ENCODE peak calls at places on chromosome 12, in five cellular contexts. K is stomach, B is H9, H is fibroblast of lung, N is right lobe of liver. R is an unnamed sample. For H3K4me1, the result is how much of the 10 kb centered on the place peaks cover.

GRCh38 chr12:92357584-92358261 is 212.1 kb upstream of the BTG1 start:
- DNase-seq in K (no peak), B (no peak), H (no peak), N (no peak), R (no peak)

GRCh38 chr12:87283111-87283510 is 746.1 kb downstream of the C12orf50 start:
- DNase-seq in K (no peak), B (no peak), H (no peak), N (no peak), R (no peak)

GRCh38 chr12:57143454-57143853 is 4.0 kb downstream of the LRP1-AS start:
- DNase-seq in K (no peak), B (no peak), H (no peak), N (no peak), R (no peak)

GRCh38 chr12:22919883-22920282 is 294.9 kb downstream of the ETNK1 start:
- DNase-seq in K (no peak), B (no peak), H (no peak), N (no peak), R (no peak)

GRCh38 chr12:9273276-9273675 is 65.1 kb upstream of the PZP start:
- DNase-seq in K (no peak), B (no peak), H (peak), N (no peak), R (no peak)

GRCh38 chr12:14841761-14842160 is 1.6 kb downstream of the ART4 start:
- DNase-seq in K (no peak), B (no peak), H (peak), N (peak), R (peak)

GRCh38 chr12:131536337-131536736 is 174.6 kb upstream of the SFSWAP start:
- DNase-seq in K (no peak), B (no peak), H (no peak), N (no peak), R (no peak)

GRCh38 chr12:15208140-15208539 is 13.1 kb downstream of the RERG start:
- DNase-seq in K (no peak), B (no peak), H (no peak), N (no peak), R (no peak)

GRCh38 chr12:85057370-85057963 is 21.3 kb downstream of the LRRIQ1 start:
- DNase-seq in K (no peak), B (peak), H (peak), N (no peak), R (no peak)

GRCh38 chr12:52650520-52651081 is 1.4 kb downstream of the KRT2 start:
- DNase-seq in K (no peak), B (peak), H (no peak), N (no peak), R (no peak)

GRCh38 chr12:21451529-21451928 is 14.1 kb downstream of the PYROXD1 start:
- DNase-seq in K (no peak), B (no peak), H (peak), N (no peak), R (no peak)

GRCh38 chr12:115609356-115609755 is 668.1 kb downstream of the MED13L start:
- DNase-seq in K (no peak), B (no peak), H (peak), N (no peak), R (no peak)

GRCh38 chr12:110780448-110780847 is 37.8 kb upstream of the PPP1CC start:
- DNase-seq in K (no peak), B (no peak), H (no peak), N (no peak), R (no peak)

GRCh38 chr12:130157998-130158774 is 4.1 kb upstream of the FZD10 start:
- DNase-seq in K (no peak), B (no peak), H (no peak), N (no peak), R (no peak)

GRCh38 chr12:111932241-111932640 is 80.7 kb downstream of the TMEM116 start:
- DNase-seq in K (no peak), B (no peak), H (no peak), N (no peak), R (no peak)

GRCh38 chr12:111268738-111269572 is 99.9 kb downstream of the PHETA1 start:
- DNase-seq in K (no peak), B (peak), H (no peak), N (no peak), R (no peak)

GRCh38 chr12:90908465-90908864 is 46.5 kb downstream of the CCER1 start:
- DNase-seq in K (no peak), B (no peak), H (peak), N (no peak), R (no peak)

GRCh38 chr12:52735816-52736632 is 32.7 kb upstream of the KRT77 start:
- DNase-seq in K (no peak), B (no peak), H (no peak), N (no peak), R (no peak)

GRCh38 chr12:57864811-57865751 is 18.6 kb upstream of the CTDSP2 start:
- DNase-seq in K (peak), B (no peak), H (peak), N (peak), R (peak)

GRCh38 chr12:24071842-24072241 is 122.4 kb upstream of the SOX5 start:
- DNase-seq in K (no peak), B (no peak), H (no peak), N (no peak), R (no peak)

GRCh38 chr12:40469736-40470135 is 222.5 kb upstream of the CNTN1 start:
- DNase-seq in K (no peak), B (no peak), H (no peak), N (no peak), R (no peak)

GRCh38 chr12:56723889-56724659 is 1.0 kb downstream of the NACA start:
- DNase-seq in K (peak), B (no peak), H (peak), N (peak), R (peak)

GRCh38 chr12:105523164-105524057 is 192.9 kb downstream of the C12orf75 start:
- DNase-seq in K (no peak), B (no peak), H (peak), N (no peak), R (peak)

GRCh38 chr12:100539209-100539608 is 34.3 kb upstream of the GAS2L3 start:
- DNase-seq in K (no peak), B (peak), H (peak), N (no peak), R (no peak)

GRCh38 chr12:80271770-80272169 is 172.3 kb upstream of the PTPRQ start:
- DNase-seq in K (no peak), B (no peak), H (peak), N (no peak), R (no peak)

GRCh38 chr12:54935235-54935951 is 49.2 kb downstream of the TESPA1 start:
- DNase-seq in K (no peak), B (no peak), H (peak), N (no peak), R (no peak)

GRCh38 chr12:39905152-39905551 is 200.7 kb downstream of the SLC2A13 start:
- DNase-seq in K (no peak), B (no peak), H (peak), N (no peak), R (peak)

GRCh38 chr12:126551882-126552281 is 1486.6 kb downstream of the AACS start:
- DNase-seq in K (no peak), B (no peak), H (no peak), N (no peak), R (no peak)

GRCh38 chr12:58955849-58956248 is 35.5 kb upstream of the LRIG3 start:
- DNase-seq in K (no peak), B (no peak), H (no peak), N (no peak), R (no peak)

GRCh38 chr12:50302686-50303085 is 19.4 kb upstream of the LIMA1 start:
- DNase-seq in K (no peak), B (no peak), H (peak), N (no peak), R (no peak)

GRCh38 chr12:29769162-29769820 is 14.5 kb downstream of the TMTC1 start:
- DNase-seq in K (no peak), B (no peak), H (peak), N (no peak), R (no peak)

DNA sequence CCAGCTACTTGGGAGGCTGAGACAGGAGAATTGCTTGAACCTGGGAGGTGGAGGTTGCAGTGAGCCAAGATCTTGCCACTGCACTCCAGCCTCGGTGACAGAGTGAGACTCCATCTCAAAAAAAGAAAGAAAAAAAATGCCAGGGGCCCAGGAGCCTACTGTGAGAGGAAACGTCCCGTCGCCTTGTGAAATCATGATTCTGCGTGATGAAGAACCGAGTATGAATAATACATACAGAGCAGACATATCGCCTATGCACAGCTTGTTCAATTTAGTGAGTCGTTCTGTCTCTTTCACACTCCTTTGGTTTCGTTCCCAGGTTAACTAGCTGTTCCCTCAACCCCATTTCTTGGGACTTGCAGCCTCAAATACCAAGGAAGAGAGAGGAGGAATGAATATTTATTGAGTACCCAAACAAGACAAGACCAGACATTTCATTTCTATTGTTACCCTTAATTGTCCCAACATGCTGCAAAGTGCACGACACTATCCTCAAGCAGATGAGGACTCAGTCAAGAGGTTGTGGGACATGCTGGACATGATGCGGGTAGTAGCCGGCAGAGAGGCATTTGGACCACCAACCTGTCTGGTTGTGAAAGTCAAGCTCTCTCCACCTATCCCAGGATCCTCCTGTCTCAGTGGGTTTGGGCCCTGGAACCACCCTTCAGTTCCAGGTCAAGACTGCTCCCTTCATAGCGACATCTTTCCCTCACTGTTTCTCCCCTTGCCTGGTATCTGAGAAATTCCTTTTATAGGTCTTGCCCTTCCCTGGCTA is 8.6 kb upstream of the CD27 start:
- DNase-seq in K (no peak), B (no peak), H (no peak), N (no peak), R (no peak)
- H3K4me1 ChIP-seq in K (under half), B (under half), H (under half), N (under half), R (under half)

DNA sequence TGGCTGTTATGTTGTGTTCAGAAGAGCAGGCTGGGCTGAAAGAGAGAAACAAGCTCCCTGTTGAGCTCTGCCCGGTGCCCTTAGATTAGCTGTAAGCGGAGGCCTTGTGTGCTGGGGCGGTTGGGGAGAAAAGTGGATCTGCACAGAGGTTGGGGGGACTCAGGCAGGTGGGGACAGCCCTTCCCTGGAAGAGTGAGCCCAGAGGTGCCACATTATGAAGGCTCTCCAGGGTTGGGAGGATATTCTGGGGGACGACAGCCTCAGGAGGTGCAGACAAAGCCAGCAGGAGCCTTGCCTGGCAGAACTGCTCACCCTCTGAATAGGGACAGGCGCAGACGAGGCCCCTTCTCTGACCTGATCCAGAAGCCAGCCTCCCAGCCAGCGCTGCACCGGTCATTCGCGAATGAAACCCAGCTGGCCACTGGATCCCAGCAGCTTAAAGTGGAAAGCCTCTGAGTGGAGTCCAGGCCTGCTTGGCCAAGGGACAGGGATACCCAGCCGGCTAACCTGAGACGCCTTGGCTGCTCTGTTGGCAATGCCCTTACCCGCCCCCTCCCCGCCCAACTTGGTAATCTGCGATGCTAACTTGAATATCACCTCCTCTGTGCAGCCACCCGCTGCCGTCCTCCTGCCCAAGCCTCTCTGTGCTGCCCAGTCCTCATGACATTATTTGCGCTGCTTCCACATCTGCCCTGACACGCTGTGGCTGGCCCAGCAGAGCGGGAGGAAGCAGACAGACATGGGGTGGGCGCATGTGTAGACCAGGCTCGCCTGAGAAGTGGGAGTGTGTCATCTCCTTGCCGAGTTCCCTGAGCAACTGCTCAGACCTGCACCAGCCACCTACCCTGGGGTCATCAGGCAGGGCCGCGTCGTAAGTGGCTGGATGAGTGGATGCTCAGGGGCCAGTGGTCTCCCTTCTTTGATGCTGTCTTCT is 5.6 kb downstream of the HIP1R start:
- DNase-seq in K (no peak), B (peak), H (peak), N (no peak), R (no peak)
- H3K4me1 ChIP-seq in K (half or more), B (under half), H (under half), N (under half), R (half or more)

GRCh38 chr12:27554421-27555186 is 30.6 kb downstream of the PPFIBP1 start:
- DNase-seq in K (no peak), B (no peak), H (peak), N (no peak), R (peak)
- H3K4me1 ChIP-seq in K (under half), B (under half), H (under half), N (under half), R (half or more)

GRCh38 chr12:72236071-72236705 is 36.0 kb upstream of the TRHDE start:
- DNase-seq in K (no peak), B (no peak), H (peak), N (no peak), R (no peak)

GRCh38 chr12:72246370-72246769 is 25.8 kb upstream of the TRHDE start:
- DNase-seq in K (no peak), B (no peak), H (peak), N (no peak), R (no peak)

GRCh38 chr12:72241552-72241951 is 30.6 kb upstream of the TRHDE start:
- DNase-seq in K (no peak), B (no peak), H (no peak), N (no peak), R (no peak)
- H3K4me1 ChIP-seq in K (under half), B (under half), H (under half), N (under half), R (under half)

GRCh38 chr12:104274811-104275210 is 28.7 kb upstream of the EID3 start:
- DNase-seq in K (no peak), B (no peak), H (no peak), N (no peak), R (no peak)
- H3K4me1 ChIP-seq in K (under half), B (under half), H (under half), N (under half), R (under half)